ENCODE peak calls at places on chromosomes 3 and 15, in ten cellular contexts. One of them, this sample, is unnamed.

GRCh38 chr3:157248590-157249425 is 88.9 kb upstream of the CCNL1 start:
- DNase-seq in A673: peak; percentile 71
- DNase-seq in sigmoid colon: no peak
- DNase-seq in ovary: no peak
- DNase-seq in astrocyte: peak; percentile 93
- DNase-seq in psoas muscle: no peak
- DNase-seq in left ventricle myocardium inferior: peak; percentile 22
- DNase-seq in NB4: peak; percentile 67
- DNase-seq in stomach: no peak
- DNase-seq in choroid plexus epithelial cell: peak; percentile 95
- DNase-seq in this sample: peak; percentile 91

GRCh38 chr15:60798821-60799220 is 319.9 kb upstream of the ICE2 start:
- DNase-seq in left ventricle myocardium inferior: no peak
- DNase-seq in choroid plexus epithelial cell: peak; percentile 83
- DNase-seq in ovary: peak; percentile 45
- DNase-seq in sigmoid colon: no peak
- DNase-seq in stomach: no peak
- DNase-seq in A673: peak; percentile 23
- DNase-seq in NB4: no peak
- DNase-seq in psoas muscle: no peak
- DNase-seq in astrocyte: peak; percentile 56
- DNase-seq in this sample: peak; percentile 73

GRCh38 chr3:119664850-119665379 is 4.5 kb upstream of the POPDC2 start:
- DNase-seq in left ventricle myocardium inferior: no peak
- DNase-seq in choroid plexus epithelial cell: peak; percentile 45
- DNase-seq in psoas muscle: no peak
- DNase-seq in ovary: no peak
- DNase-seq in NB4: peak; percentile 28
- DNase-seq in stomach: no peak
- DNase-seq in astrocyte: peak; percentile 46
- DNase-seq in sigmoid colon: no peak
- DNase-seq in A673: no peak
- DNase-seq in this sample: peak; percentile 61

GRCh38 chr3:133527306-133527705 is 46.2 kb upstream of the CDV3 start:
- DNase-seq in A673: no peak
- DNase-seq in ovary: no peak
- DNase-seq in astrocyte: peak; percentile 45
- DNase-seq in stomach: no peak
- DNase-seq in left ventricle myocardium inferior: no peak
- DNase-seq in psoas muscle: no peak
- DNase-seq in NB4: no peak
- DNase-seq in choroid plexus epithelial cell: peak; percentile 3
- DNase-seq in sigmoid colon: no peak
- DNase-seq in this sample: no peak

GRCh38 chr15:25527118-25527517 is 88.3 kb upstream of the UBE3A start:
- DNase-seq in astrocyte: no peak
- DNase-seq in A673: no peak
- DNase-seq in choroid plexus epithelial cell: no peak
- DNase-seq in left ventricle myocardium inferior: no peak
- DNase-seq in NB4: no peak
- DNase-seq in ovary: no peak
- DNase-seq in sigmoid colon: no peak
- DNase-seq in stomach: no peak
- DNase-seq in psoas muscle: no peak
- DNase-seq in this sample: no peak

GRCh38 chr3:72744330-72744729 is 103.9 kb downstream of the SHQ1 start:
- DNase-seq in psoas muscle: no peak
- DNase-seq in astrocyte: no peak
- DNase-seq in choroid plexus epithelial cell: no peak
- DNase-seq in sigmoid colon: no peak
- DNase-seq in stomach: no peak
- DNase-seq in ovary: no peak
- DNase-seq in NB4: no peak
- DNase-seq in left ventricle myocardium inferior: no peak
- DNase-seq in A673: no peak
- DNase-seq in this sample: no peak

GRCh38 chr3:138197058-138197457 is 10.0 kb downstream of the ARMC8 start:
- DNase-seq in sigmoid colon: no peak
- DNase-seq in left ventricle myocardium inferior: no peak
- DNase-seq in choroid plexus epithelial cell: peak; percentile 62
- DNase-seq in A673: no peak
- DNase-seq in NB4: peak; percentile 59
- DNase-seq in stomach: no peak
- DNase-seq in ovary: no peak
- DNase-seq in astrocyte: peak; percentile 17
- DNase-seq in psoas muscle: no peak
- DNase-seq in this sample: peak; percentile 46

GRCh38 chr15:79358069-79358468 is 47.2 kb downstream of the TMED3 start:
- DNase-seq in choroid plexus epithelial cell: no peak
- DNase-seq in stomach: no peak
- DNase-seq in left ventricle myocardium inferior: no peak
- DNase-seq in ovary: no peak
- DNase-seq in psoas muscle: no peak
- DNase-seq in A673: no peak
- DNase-seq in astrocyte: no peak
- DNase-seq in NB4: no peak
- DNase-seq in sigmoid colon: no peak
- DNase-seq in this sample: no peak

GRCh38 chr3:149145361-149145760 is 15.9 kb downstream of the HPS3 start:
- DNase-seq in astrocyte: no peak
- DNase-seq in NB4: peak; percentile 78
- DNase-seq in ovary: no peak
- DNase-seq in left ventricle myocardium inferior: no peak
- DNase-seq in sigmoid colon: no peak
- DNase-seq in stomach: no peak
- DNase-seq in A673: no peak
- DNase-seq in choroid plexus epithelial cell: no peak
- DNase-seq in psoas muscle: no peak
- DNase-seq in this sample: no peak

GRCh38 chr3:147630921-147631320 is 221.8 kb downstream of the ZIC1 start:
- DNase-seq in left ventricle myocardium inferior: no peak
- DNase-seq in sigmoid colon: no peak
- DNase-seq in stomach: no peak
- DNase-seq in ovary: no peak
- DNase-seq in A673: no peak
- DNase-seq in choroid plexus epithelial cell: no peak
- DNase-seq in NB4: no peak
- DNase-seq in astrocyte: no peak
- DNase-seq in psoas muscle: no peak
- DNase-seq in this sample: no peak

GRCh38 chr15:67148196-67148701 is 82.8 kb downstream of the SMAD3 start:
- DNase-seq in left ventricle myocardium inferior: no peak
- DNase-seq in A673: peak; percentile 58
- DNase-seq in ovary: no peak
- DNase-seq in NB4: peak; percentile 73
- DNase-seq in astrocyte: peak; percentile 81
- DNase-seq in psoas muscle: no peak
- DNase-seq in choroid plexus epithelial cell: peak; percentile 70
- DNase-seq in sigmoid colon: peak; percentile 50
- DNase-seq in stomach: no peak
- DNase-seq in this sample: peak; percentile 68

GRCh38 chr3:68953781-68954444 is 21.6 kb upstream of the TAFA4 start:
- DNase-seq in psoas muscle: no peak
- DNase-seq in A673: peak; percentile 72
- DNase-seq in sigmoid colon: no peak
- DNase-seq in choroid plexus epithelial cell: no peak
- DNase-seq in astrocyte: no peak
- DNase-seq in stomach: no peak
- DNase-seq in left ventricle myocardium inferior: no peak
- DNase-seq in NB4: peak; percentile 6
- DNase-seq in ovary: no peak
- DNase-seq in this sample: no peak

GRCh38 chr3:196207833-196208607 is 3.2 kb downstream of the ZDHHC19 start:
- DNase-seq in stomach: no peak
- DNase-seq in astrocyte: no peak
- DNase-seq in sigmoid colon: no peak
- DNase-seq in A673: peak; percentile 69
- DNase-seq in ovary: peak; percentile 70
- DNase-seq in NB4: no peak
- DNase-seq in psoas muscle: peak; percentile 58
- DNase-seq in choroid plexus epithelial cell: peak; percentile 35
- DNase-seq in left ventricle myocardium inferior: peak; percentile 55
- DNase-seq in this sample: peak; percentile 32
- H3K4me3 ChIP-seq in stomach: peak overlapping the region; percentile 49
- H3K4me3 ChIP-seq in astrocyte: peak overlapping the region; percentile 44
- H3K4me3 ChIP-seq in sigmoid colon: peak overlapping the region; percentile 31
- H3K4me3 ChIP-seq in A673: peak overlapping the region; percentile 48
- H3K4me3 ChIP-seq in ovary: peak overlapping the region; percentile 25
- H3K4me3 ChIP-seq in NB4: no peak overlapping the region
- H3K4me3 ChIP-seq in psoas muscle: peak overlapping the region; percentile 53
- H3K4me3 ChIP-seq in choroid plexus epithelial cell: peak overlapping the region; percentile 45
- H3K4me3 ChIP-seq in left ventricle myocardium inferior: peak overlapping the region; percentile 54
- H3K4me3 ChIP-seq in this sample: peak overlapping the region; percentile 34

GRCh38 chr15:82103500-82103899 is 57.7 kb upstream of the MEX3B start:
- DNase-seq in ovary: no peak
- DNase-seq in astrocyte: no peak
- DNase-seq in NB4: no peak
- DNase-seq in A673: no peak
- DNase-seq in psoas muscle: no peak
- DNase-seq in left ventricle myocardium inferior: no peak
- DNase-seq in stomach: no peak
- DNase-seq in choroid plexus epithelial cell: no peak
- DNase-seq in sigmoid colon: no peak
- DNase-seq in this sample: no peak

GRCh38 chr15:82110144-82110543 is 64.3 kb upstream of the MEX3B start:
- DNase-seq in NB4: no peak
- DNase-seq in left ventricle myocardium inferior: no peak
- DNase-seq in sigmoid colon: no peak
- DNase-seq in A673: no peak
- DNase-seq in astrocyte: no peak
- DNase-seq in choroid plexus epithelial cell: no peak
- DNase-seq in ovary: no peak
- DNase-seq in psoas muscle: no peak
- DNase-seq in stomach: no peak
- DNase-seq in this sample: no peak

GRCh38 chr15:82106671-82107070 is 60.9 kb upstream of the MEX3B start:
- DNase-seq in ovary: no peak
- DNase-seq in astrocyte: no peak
- DNase-seq in NB4: no peak
- DNase-seq in psoas muscle: no peak
- DNase-seq in sigmoid colon: peak; percentile 10
- DNase-seq in A673: no peak
- DNase-seq in left ventricle myocardium inferior: no peak
- DNase-seq in stomach: no peak
- DNase-seq in choroid plexus epithelial cell: no peak
- DNase-seq in this sample: peak; percentile 18

GRCh38 chr15:82108489-82109078 is 62.8 kb upstream of the MEX3B start:
- DNase-seq in sigmoid colon: peak; percentile 70
- DNase-seq in ovary: peak; percentile 28
- DNase-seq in left ventricle myocardium inferior: peak; percentile 57
- DNase-seq in NB4: peak; percentile 59
- DNase-seq in psoas muscle: peak; percentile 51
- DNase-seq in stomach: peak; percentile 79
- DNase-seq in A673: peak; percentile 28
- DNase-seq in astrocyte: no peak
- DNase-seq in choroid plexus epithelial cell: peak; percentile 67
- DNase-seq in this sample: peak; percentile 65

DNA sequence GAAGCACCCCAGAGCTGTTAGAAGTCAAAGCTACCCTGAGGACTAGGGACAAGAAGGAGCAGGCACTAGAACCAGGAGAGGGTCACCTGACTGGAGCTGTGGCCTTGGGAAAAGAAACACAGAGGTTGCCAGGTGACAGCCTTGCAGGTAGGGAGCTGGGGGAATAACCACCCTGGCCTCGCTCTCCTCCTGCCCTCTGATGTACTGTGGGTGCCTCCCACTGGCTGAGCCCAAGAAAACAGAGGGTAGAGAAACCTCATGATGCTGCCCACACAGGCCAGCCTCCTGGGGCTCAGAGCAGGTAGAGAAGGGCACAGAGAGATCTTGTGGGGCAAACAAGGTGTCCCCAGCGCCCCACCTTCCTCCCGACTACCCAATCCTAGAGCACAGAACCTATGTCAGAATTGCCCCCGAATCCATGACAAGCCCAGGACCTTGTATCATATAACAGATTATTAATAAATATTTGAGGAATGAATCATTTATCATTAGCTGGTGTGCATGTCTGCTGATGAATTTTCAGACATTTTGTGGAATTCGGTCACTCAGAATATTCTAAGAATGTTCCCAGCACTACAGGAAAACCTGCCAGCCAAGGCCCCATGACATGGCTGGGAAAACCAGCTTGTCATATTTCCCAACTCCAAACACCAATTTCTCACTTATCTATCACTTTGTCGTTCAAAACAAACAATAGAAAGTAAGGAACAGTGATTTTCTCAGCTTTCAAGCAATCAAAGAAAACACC is 59.8 kb upstream of the MEX3B start:
- DNase-seq in stomach: no peak
- DNase-seq in NB4: no peak
- DNase-seq in ovary: no peak
- DNase-seq in astrocyte: peak; percentile 78
- DNase-seq in left ventricle myocardium inferior: no peak
- DNase-seq in sigmoid colon: peak; percentile 43
- DNase-seq in A673: no peak
- DNase-seq in choroid plexus epithelial cell: peak; percentile 87
- DNase-seq in psoas muscle: no peak
- DNase-seq in this sample: peak; percentile 82
- TF ChIP-seq CTCF in stomach: no peak
- TF ChIP-seq CTCF in NB4: no peak
- TF ChIP-seq CTCF in ovary: no peak
- TF ChIP-seq CTCF in astrocyte: no peak
- TF ChIP-seq CTCF in left ventricle myocardium inferior: no peak
- TF ChIP-seq CTCF in sigmoid colon: no peak
- TF ChIP-seq CTCF in A673: no peak
- TF ChIP-seq CTCF in choroid plexus epithelial cell: peak; percentile 6
- TF ChIP-seq CTCF in psoas muscle: no peak
- TF ChIP-seq CTCF in this sample: no peak

GRCh38 chr3:61562810-61563613 is 1.6 kb downstream of the PTPRG start:
- DNase-seq in sigmoid colon: peak; percentile 72
- DNase-seq in psoas muscle: peak; percentile 50
- DNase-seq in choroid plexus epithelial cell: peak; percentile 44
- DNase-seq in stomach: no peak
- DNase-seq in NB4: no peak
- DNase-seq in ovary: peak; percentile 50
- DNase-seq in left ventricle myocardium inferior: peak; percentile 45
- DNase-seq in A673: no peak
- DNase-seq in astrocyte: no peak
- DNase-seq in this sample: peak; percentile 34
- H3K4me3 ChIP-seq in sigmoid colon: peak overlapping the region; percentile 93
- H3K4me3 ChIP-seq in psoas muscle: peak overlapping the region; percentile 96
- H3K4me3 ChIP-seq in choroid plexus epithelial cell: peak overlapping the region; percentile 84
- H3K4me3 ChIP-seq in stomach: peak overlapping the region; percentile 79
- H3K4me3 ChIP-seq in NB4: no peak overlapping the region
- H3K4me3 ChIP-seq in ovary: peak overlapping the region; percentile 62
- H3K4me3 ChIP-seq in left ventricle myocardium inferior: peak overlapping the region; percentile 85
- H3K4me3 ChIP-seq in A673: peak overlapping the region; percentile 65
- H3K4me3 ChIP-seq in astrocyte: peak overlapping the region; percentile 76
- H3K4me3 ChIP-seq in this sample: peak overlapping the region; percentile 97

GRCh38 chr3:124923833-124924232 is 10.7 kb downstream of the MUC13 start:
- DNase-seq in NB4: no peak
- DNase-seq in ovary: no peak
- DNase-seq in choroid plexus epithelial cell: peak; percentile 22
- DNase-seq in stomach: no peak
- DNase-seq in psoas muscle: no peak
- DNase-seq in left ventricle myocardium inferior: no peak
- DNase-seq in A673: no peak
- DNase-seq in astrocyte: no peak
- DNase-seq in sigmoid colon: no peak
- DNase-seq in this sample: no peak
- TF ChIP-seq CTCF in NB4: no peak
- TF ChIP-seq CTCF in ovary: no peak
- TF ChIP-seq CTCF in choroid plexus epithelial cell: peak; percentile 35
- TF ChIP-seq CTCF in stomach: no peak
- TF ChIP-seq CTCF in psoas muscle: no peak
- TF ChIP-seq CTCF in left ventricle myocardium inferior: no peak
- TF ChIP-seq CTCF in A673: peak; percentile 43
- TF ChIP-seq CTCF in astrocyte: peak; percentile 32
- TF ChIP-seq CTCF in sigmoid colon: no peak
- TF ChIP-seq CTCF in this sample: peak; percentile 34

This sample was measured in cardiac fibroblast.